ENCODE peak calls at places on chromosome 13, in five cellular contexts. B is DND-41; G is breast epithelium; D is CD8-positive, alpha-beta T cell; E is left lung. R is an unnamed sample.

GRCh38 chr13:70310720-70311119 is 202.5 kb upstream of the KLHL1 start:
- DNase-seq in B (no peak), G (no peak), E (no peak), D (no peak), R (peak; percentile 40)

GRCh38 chr13:36713842-36714241 is 40.0 kb downstream of the SERTM1 start:
- DNase-seq in B (no peak), E (no peak), G (no peak), D (no peak), R (no peak)

GRCh38 chr13:44373601-44374347 is at the start of gene SERP2:
- DNase-seq in G (no peak), E (no peak), B (no peak), D (no peak), R (no peak)

GRCh38 chr13:76792680-76793334 is 93.4 kb downstream of the KCTD12 start:
- DNase-seq in G (no peak), B (no peak), E (peak; percentile 41), D (no peak), R (no peak)

GRCh38 chr13:101262306-101262705 is 154.0 kb downstream of the NALCN start:
- DNase-seq in G (no peak), B (no peak), D (no peak), E (no peak), R (no peak)

GRCh38 chr13:93235258-93236015 is 8.8 kb downstream of the GPC6 start:
- DNase-seq in E (no peak), D (no peak), G (no peak), B (no peak), R (no peak)

GRCh38 chr13:46535822-46536221 is 17.1 kb upstream of the LRCH1 start:
- DNase-seq in D (no peak), E (no peak), G (no peak), B (no peak), R (no peak)

GRCh38 chr13:50085063-50085462 is 69.8 kb downstream of the KCNRG start:
- DNase-seq in D (no peak), B (no peak), E (no peak), G (no peak), R (no peak)

GRCh38 chr13:65660696-65661095 is 1569.4 kb downstream of the PCDH9 start:
- DNase-seq in G (no peak), B (no peak), E (no peak), D (no peak), R (no peak)

GRCh38 chr13:40438022-40438692 is 228.3 kb downstream of the FOXO1 start:
- DNase-seq in D (no peak), E (no peak), B (no peak), G (no peak), R (no peak)

GRCh38 chr13:20940083-20940482 is 37.5 kb upstream of the XPO4 start:
- DNase-seq in B (no peak), G (no peak), D (no peak), E (no peak), R (no peak)

DNA sequence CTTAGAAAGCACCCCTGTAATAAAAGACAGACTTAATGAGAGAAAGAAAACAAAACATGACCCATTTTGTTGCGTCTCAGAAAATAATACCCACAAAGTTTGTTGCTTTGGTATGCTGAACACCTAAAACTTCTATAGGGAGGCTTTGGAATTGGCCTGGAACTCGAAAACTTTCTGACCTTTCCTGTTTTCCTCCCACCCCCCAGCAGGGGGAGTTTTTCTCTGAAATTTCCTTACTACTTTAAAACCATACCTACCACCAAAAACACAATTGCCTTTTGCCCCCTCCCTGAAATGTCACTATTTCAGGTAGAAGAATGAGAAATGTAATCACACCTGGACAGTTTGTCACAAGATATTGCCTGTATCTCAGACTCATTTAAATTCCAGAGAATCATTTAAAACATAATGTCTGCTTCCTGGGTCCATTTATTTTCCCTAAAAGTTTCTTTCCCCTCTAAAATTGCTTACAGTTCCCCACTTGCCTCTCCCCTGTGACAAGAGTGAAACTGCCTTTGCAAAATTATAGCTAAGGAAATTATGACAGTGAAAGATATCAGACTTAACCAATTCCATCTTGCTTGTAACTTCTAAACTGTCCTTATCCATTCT is 2700.2 kb downstream of the PCDH9 start:
- DNase-seq in G (no peak), E (no peak), D (no peak), B (peak; percentile 11), R (no peak)
- TF ChIP-seq CTCF in G (no peak), E (peak; percentile 41), D (peak; percentile 21), B (peak; percentile 56), R (no peak)

DNA sequence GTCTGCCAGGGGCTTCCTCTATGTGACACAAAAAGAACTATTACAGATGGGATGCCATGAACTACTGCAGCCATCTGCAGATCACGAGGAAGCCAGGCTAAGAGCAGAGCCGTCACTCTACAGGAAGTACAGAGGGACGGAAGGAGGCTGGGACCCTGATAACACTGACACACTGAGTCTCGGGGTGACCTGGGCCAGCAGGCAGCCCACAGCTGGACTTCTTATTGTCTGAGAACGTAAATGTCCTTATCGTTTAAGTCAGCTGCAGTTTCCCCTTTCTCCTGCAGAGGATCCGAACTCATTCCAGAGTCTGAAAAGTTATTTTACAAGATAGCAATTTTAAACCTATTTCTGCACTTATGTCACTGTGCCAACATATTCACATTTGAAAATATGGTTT is 20.7 kb downstream of the PARP4 start:
- DNase-seq in E (no peak), G (no peak), B (no peak), D (no peak), R (no peak)
- H3K4me1 ChIP-seq in E (no peaks in the 10 kb centered on the region), G (no peaks in the 10 kb centered on the region), B (no peaks in the 10 kb centered on the region), D (no peaks in the 10 kb centered on the region), R (no peaks in the 10 kb centered on the region)

DNA sequence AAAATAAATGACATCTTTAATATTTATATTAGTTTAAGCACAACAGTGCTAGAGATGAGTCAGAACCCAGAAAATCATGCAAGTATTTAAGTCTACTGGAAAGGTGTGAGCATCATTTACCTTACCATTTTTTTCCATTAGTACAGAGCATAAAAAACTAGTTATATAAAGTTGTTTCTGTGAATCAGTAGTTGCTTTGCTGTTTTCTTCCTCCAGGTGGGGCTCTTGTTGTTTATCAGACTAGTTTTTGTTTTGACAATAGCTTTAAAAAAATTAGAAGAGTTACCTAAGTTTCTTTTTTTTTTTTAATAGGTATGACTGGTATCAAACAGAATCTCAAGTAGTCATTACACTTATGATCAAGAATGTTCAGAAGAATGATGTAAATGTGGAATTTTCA is 12.7 kb downstream of the SUGT1 start:
- DNase-seq in B (no peak), E (no peak), D (no peak), G (no peak), R (no peak)
- TF ChIP-seq CTCF in B (peak; percentile 59), E (peak; percentile 16), D (peak; percentile 49), G (no peak), R (peak; percentile 51)

GRCh38 chr13:99154064-99154463 is 46.6 kb upstream of the UBAC2 start:
- DNase-seq in B (no peak), D (no peak), G (no peak), E (no peak), R (no peak)

GRCh38 chr13:99155821-99156220 is 44.8 kb upstream of the UBAC2 start:
- DNase-seq in G (no peak), B (no peak), D (no peak), E (no peak), R (no peak)

GRCh38 chr13:99159331-99160061 is 41.2 kb upstream of the UBAC2 start:
- DNase-seq in B (no peak), E (no peak), G (no peak), D (no peak), R (no peak)

GRCh38 chr13:99158846-99159245 is 41.8 kb upstream of the UBAC2 start:
- DNase-seq in D (no peak), B (no peak), E (no peak), G (no peak), R (no peak)

GRCh38 chr13:99157046-99157445 is 43.6 kb upstream of the UBAC2 start:
- DNase-seq in E (no peak), D (no peak), B (no peak), G (no peak), R (no peak)
- H3K4me1 ChIP-seq in E (no peaks in the 10 kb centered on the region), D (no peaks in the 10 kb centered on the region), B (no peaks in the 10 kb centered on the region), G (no peaks in the 10 kb centered on the region), R (no peaks in the 10 kb centered on the region)

GRCh38 chr13:90281709-90282108 is 1065.8 kb upstream of the MIR17HG start:
- DNase-seq in D (no peak), E (no peak), B (no peak), G (no peak), R (no peak)
- TF ChIP-seq CTCF in D (no peak), E (no peak), B (no peak), G (no peak), R (no peak)

DNA sequence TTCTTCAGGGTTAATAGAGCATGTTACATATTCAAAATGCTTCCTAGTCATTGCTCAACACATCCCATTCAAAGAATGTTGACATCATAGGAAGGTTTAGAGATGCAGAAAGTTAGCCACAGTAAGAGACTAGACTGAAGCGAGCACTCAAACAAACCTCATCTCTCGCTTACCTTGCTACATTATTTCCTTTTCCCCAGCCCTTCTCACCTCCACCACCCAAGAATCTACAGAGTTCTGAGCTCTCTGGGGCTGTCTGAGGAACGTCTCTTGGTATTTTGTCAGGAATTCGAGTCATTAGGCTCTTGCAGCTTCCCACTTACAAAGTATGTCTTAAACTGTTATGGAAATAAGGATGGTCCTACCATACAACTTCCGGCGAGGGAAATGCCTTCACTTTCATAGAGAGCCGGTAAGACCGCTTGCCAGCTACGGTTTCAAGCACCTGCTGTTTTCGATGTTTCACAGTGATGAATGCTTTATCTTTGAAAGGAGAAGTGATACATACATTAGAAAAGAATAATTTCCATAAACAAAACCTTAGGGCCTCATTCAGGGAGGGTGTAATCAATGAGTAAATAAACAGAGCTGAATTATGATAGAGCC is 65.1 kb downstream of the FLT1 start:
- DNase-seq in D (no peak), G (no peak), B (no peak), E (no peak), R (no peak)
- H3K4me1 ChIP-seq in D (no peaks in the 10 kb centered on the region), G (no peaks in the 10 kb centered on the region), B (no peaks in the 10 kb centered on the region), E (peaks cover 7% of the 10 kb centered on the region), R (no peaks in the 10 kb centered on the region)

DNA sequence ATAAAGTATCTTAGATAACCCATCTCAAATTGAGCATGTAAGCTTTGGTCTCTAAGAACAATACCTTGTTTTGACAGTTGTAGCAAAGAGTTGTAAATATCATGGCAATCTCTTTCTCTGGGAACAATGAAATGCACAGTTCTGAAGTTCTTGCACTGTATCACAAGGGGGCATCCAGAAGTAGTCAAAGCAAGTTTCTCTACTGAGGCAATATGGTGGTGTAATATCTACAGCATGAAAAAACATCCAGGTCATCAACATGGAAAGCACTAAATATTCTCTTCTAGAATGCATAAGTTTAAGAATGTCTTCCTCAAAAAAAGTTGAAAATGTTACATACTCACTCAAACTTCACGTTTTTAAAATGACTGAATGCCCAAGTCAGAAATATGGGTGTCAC is 19.6 kb downstream of the MTMR6 start:
- DNase-seq in D (no peak), B (no peak), E (no peak), G (no peak), R (no peak)
- TF ChIP-seq CTCF in D (no peak), B (peak; percentile 47), E (no peak), G (no peak), R (no peak)

R was measured in prostate gland.